ENCODE peak calls at places on chromosome 5, in nine cellular contexts. A, W, Z, U, K, Q, G, V and Y are unnamed samples.

GRCh38 chr5:72649449-72649848 is 142.2 kb upstream of the ZNF366 start:
- DNase-seq in A (no peak), W (no peak), Z (no peak), U (no peak), K (no peak), Q (no peak), G (no peak), V (no peak), Y (no peak)

GRCh38 chr5:66442951-66443445 is 153.2 kb upstream of the MAST4 start:
- DNase-seq in A (no peak), W (no peak), Z (no peak), U (no peak), K (no peak), Q (no peak), G (no peak), V (no peak), Y (no peak)

GRCh38 chr5:90434116-90434714 is 24.7 kb upstream of the CETN3 start:
- DNase-seq in A (peak), W (peak), Z (peak), U (peak), K (no peak), Q (no peak), G (no peak), V (no peak), Y (peak)

GRCh38 chr5:173293817-173294672 is 34.2 kb downstream of the STC2 start:
- DNase-seq in A (peak), W (peak), Z (peak), U (peak), K (peak), Q (peak), G (peak), V (peak), Y (peak)

GRCh38 chr5:145960848-145961600 is 24.6 kb downstream of the SH3RF2 start:
- DNase-seq in A (no peak), W (no peak), Z (no peak), U (peak), K (peak), Q (no peak), G (no peak), V (no peak), Y (no peak)

GRCh38 chr5:57316798-57317327 is 143.0 kb downstream of the GPBP1 start:
- DNase-seq in A (no peak), W (peak), Z (no peak), U (peak), K (peak), Q (peak), G (no peak), V (no peak), Y (no peak)

GRCh38 chr5:167579701-167580045 is 711.8 kb upstream of the WWC1 start:
- DNase-seq in A (no peak), W (no peak), Z (no peak), U (no peak), K (no peak), Q (peak), G (no peak), V (no peak), Y (no peak)

GRCh38 chr5:33049298-33049697 is 338.2 kb downstream of the NPR3 start:
- DNase-seq in A (no peak), W (no peak), Z (no peak), U (peak), K (no peak), Q (no peak), G (no peak), V (no peak), Y (no peak)

GRCh38 chr5:35859101-35859661 is 2.5 kb downstream of the IL7R start:
- DNase-seq in A (no peak), W (no peak), Z (no peak), U (peak), K (peak), Q (no peak), G (no peak), V (no peak), Y (no peak)

GRCh38 chr5:143494162-143494561 is 90.7 kb upstream of the NR3C1 start:
- DNase-seq in A (no peak), W (peak), Z (no peak), U (peak), K (no peak), Q (peak), G (no peak), V (no peak), Y (no peak)